ENCODE peak calls at places on chromosome 13, in eight cellular contexts. N, D, L, E, Z, B, P and V are unnamed samples.

GRCh38 chr13:36366023-36366422 is 19.8 kb upstream of the SPART start:
- DNase-seq in Z (no peak), N (no peak), D (no peak), B (no peak), L (no peak), P (no peak), E (no peak), V (no peak)

GRCh38 chr13:27549406-27549981 is 70.8 kb downstream of the LNX2 start:
- DNase-seq in P (no peak), E (no peak), Z (no peak), D (no peak), N (no peak), B (no peak), L (no peak), V (no peak)

GRCh38 chr13:100129605-100130004 is 40.7 kb downstream of the PCCA start:
- DNase-seq in Z (no peak), P (peak; percentile 27), B (no peak), L (no peak), D (no peak), N (peak; percentile 36), E (no peak), V (no peak)

GRCh38 chr13:66635526-66635925 is 594.6 kb downstream of the PCDH9 start:
- DNase-seq in L (no peak), N (peak; percentile 43), E (no peak), Z (no peak), B (peak; percentile 54), P (peak; percentile 89), D (no peak), V (no peak)

GRCh38 chr13:62293081-62293480 is 877.4 kb upstream of the PCDH20 start:
- DNase-seq in N (no peak), L (no peak), E (peak; percentile 15), B (no peak), Z (no peak), P (no peak), D (no peak), V (no peak)

GRCh38 chr13:41648314-41648935 is 191.1 kb downstream of the RGCC start:
- DNase-seq in D (no peak), B (no peak), Z (no peak), P (peak; percentile 91), E (peak; percentile 60), L (no peak), N (peak; percentile 46), V (no peak)

GRCh38 chr13:98239156-98240076 is 62.3 kb upstream of the RNF113B start:
- DNase-seq in Z (no peak), D (no peak), P (no peak), E (peak; percentile 92), N (no peak), B (no peak), L (no peak), V (no peak)

GRCh38 chr13:73034901-73035300 is 23.9 kb upstream of the KLF5 start:
- DNase-seq in E (no peak), N (no peak), L (no peak), D (no peak), P (no peak), Z (no peak), B (no peak), V (no peak)

GRCh38 chr13:50892162-50892944 is 17.2 kb upstream of the RNASEH2B start:
- DNase-seq in Z (no peak), N (no peak), E (no peak), B (no peak), D (no peak), P (no peak), L (no peak), V (no peak)

DNA sequence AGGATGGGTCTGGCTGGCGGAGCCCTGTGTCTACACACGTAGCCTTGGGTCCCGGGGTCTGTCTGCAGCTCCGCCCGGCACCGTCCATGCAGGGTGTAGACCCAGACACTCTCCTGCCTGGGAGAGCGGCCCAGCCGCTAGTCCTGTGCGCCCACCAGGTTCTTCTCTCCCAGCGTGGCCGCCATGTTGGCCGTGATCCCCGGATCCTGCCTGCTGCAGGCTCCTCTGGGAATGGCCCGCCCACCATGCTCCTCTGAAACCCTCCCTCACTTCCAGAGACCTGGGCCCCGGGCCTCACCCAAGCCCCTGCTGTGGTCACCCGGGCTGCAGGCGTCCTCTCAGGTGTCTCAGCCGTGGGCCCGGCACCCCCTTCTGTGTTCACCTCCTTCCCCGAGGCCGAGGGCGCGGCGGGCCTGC is 57.7 kb upstream of the MCF2L start:
- DNase-seq in Z (peak; percentile 49), E (no peak), N (no peak), B (no peak), P (no peak), D (no peak), L (no peak), V (no peak)
- H3K27me3 ChIP-seq in Z (no peaks in the 10 kb centered on the region), E (peaks cover 4% of the 10 kb centered on the region), N (peaks cover 42% of the 10 kb centered on the region), B (peaks cover 3% of the 10 kb centered on the region), P (no peaks in the 10 kb centered on the region), D (no peaks in the 10 kb centered on the region), L (no peaks in the 10 kb centered on the region), V (no peaks in the 10 kb centered on the region)

GRCh38 chr13:106103779-106104178 is 431.7 kb downstream of the EFNB2 start:
- DNase-seq in Z (no peak), D (no peak), N (peak; percentile 78), P (no peak), E (no peak), B (peak; percentile 88), L (no peak), V (no peak)
- H3K27me3 ChIP-seq in Z (no peaks in the 10 kb centered on the region), D (no peaks in the 10 kb centered on the region), N (no peaks in the 10 kb centered on the region), P (no peaks in the 10 kb centered on the region), E (no peaks in the 10 kb centered on the region), B (no peaks in the 10 kb centered on the region), L (no peaks in the 10 kb centered on the region), V (no peaks in the 10 kb centered on the region)

GRCh38 chr13:112333756-112334543 is 42.2 kb upstream of the SPACA7 start:
- DNase-seq in E (no peak), Z (no peak), D (no peak), N (no peak), P (no peak), B (peak; percentile 53), L (no peak), V (no peak)

GRCh38 chr13:112335135-112335534 is 41.0 kb upstream of the SPACA7 start:
- DNase-seq in L (no peak), E (no peak), D (no peak), B (no peak), Z (no peak), N (no peak), P (no peak), V (no peak)

GRCh38 chr13:112331675-112332074 is 44.5 kb upstream of the SPACA7 start:
- DNase-seq in L (peak; percentile 77), Z (no peak), N (no peak), E (no peak), B (no peak), P (no peak), D (no peak), V (no peak)

GRCh38 chr13:112330479-112331407 is 45.4 kb upstream of the SPACA7 start:
- DNase-seq in E (no peak), L (no peak), P (no peak), D (no peak), N (no peak), B (no peak), Z (no peak), V (no peak)

GRCh38 chr13:112332727-112333126 is 43.4 kb upstream of the SPACA7 start:
- DNase-seq in D (no peak), B (no peak), N (no peak), L (no peak), P (no peak), E (no peak), Z (no peak), V (no peak)
- H3K27me3 ChIP-seq in D (peaks cover 5% of the 10 kb centered on the region), B (peaks cover 14% of the 10 kb centered on the region), N (no peaks in the 10 kb centered on the region), L (peaks cover 3% of the 10 kb centered on the region), P (peaks cover 4% of the 10 kb centered on the region), E (no peaks in the 10 kb centered on the region), Z (no peaks in the 10 kb centered on the region), V (peaks cover 34% of the 10 kb centered on the region)

DNA sequence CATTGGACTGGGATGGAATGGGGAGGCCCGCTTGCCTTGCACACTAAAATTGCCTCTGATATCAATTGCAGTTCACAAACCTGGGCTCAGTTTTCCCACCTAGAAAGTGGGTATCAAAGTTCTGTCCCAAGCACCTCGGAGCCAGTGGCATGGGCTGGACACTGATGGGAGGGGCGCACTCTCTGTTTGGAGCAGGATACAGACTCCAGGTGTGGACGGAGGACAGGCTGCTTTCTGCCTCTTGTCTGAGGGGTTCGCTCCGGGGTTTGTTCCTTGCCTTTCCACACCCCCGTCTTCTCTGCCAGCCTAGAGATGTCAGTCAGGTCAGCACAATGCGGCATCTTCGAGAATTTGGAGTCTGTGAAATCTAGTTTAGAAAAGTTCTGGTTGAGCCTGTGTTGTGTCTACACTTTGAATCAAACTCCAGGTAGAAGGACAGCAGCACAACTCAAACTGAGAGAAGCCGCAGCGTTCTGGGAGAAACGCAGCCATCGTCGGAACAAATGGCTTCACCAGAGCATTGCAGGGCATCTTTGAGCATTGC is 141.9 kb downstream of the TEX29 start:
- DNase-seq in N (peak; percentile 71), B (no peak), Z (no peak), D (no peak), P (no peak), L (no peak), E (no peak), V (no peak)
- H3K27me3 ChIP-seq in N (no peaks in the 10 kb centered on the region), B (peaks cover 3% of the 10 kb centered on the region), Z (no peaks in the 10 kb centered on the region), D (peaks cover 2% of the 10 kb centered on the region), P (no peaks in the 10 kb centered on the region), L (no peaks in the 10 kb centered on the region), E (peaks cover 14% of the 10 kb centered on the region), V (no peaks in the 10 kb centered on the region)